ENCODE peak calls at places on chromosomes 3 and 15, in five cellular contexts. M is COLO829; N is GM13976; I is stimulated activated CD8-positive, alpha-beta memory T cell treated with anti-CD3 and anti-CD28 coated beads, Interleukin-4, amount 100 ng/mL, for 48 hours; F is CD8-positive, alpha-beta T cell. J is an unnamed sample.

GRCh38 chr15:71725215-71725955 is 85.0 kb upstream of the NR2E3 start:
- DNase-seq in F (no peak), M (no peak), N (no peak), I (no peak), J (no peak)

GRCh38 chr3:143307613-143308183 is 188.1 kb downstream of the CHST2 start:
- DNase-seq in N (peak), I (no peak), M (no peak), F (no peak), J (peak)

GRCh38 chr3:58474967-58475578 is 16.8 kb upstream of the KCTD6 start:
- DNase-seq in I (no peak), F (no peak), M (no peak), N (no peak), J (no peak)

GRCh38 chr3:168272343-168272984 is 176.7 kb upstream of the GOLIM4 start:
- DNase-seq in I (no peak), F (no peak), M (peak), N (no peak), J (no peak)

GRCh38 chr3:78076379-78076778 is 1036.5 kb downstream of the ROBO2 start:
- DNase-seq in I (no peak), M (no peak), N (no peak), F (no peak), J (no peak)

GRCh38 chr3:152943645-152944044 is 108.7 kb downstream of the P2RY1 start:
- DNase-seq in F (no peak), N (no peak), M (no peak), I (no peak), J (no peak)

GRCh38 chr3:66860771-66861170 is 137.3 kb upstream of the KBTBD8 start:
- DNase-seq in I (no peak), N (no peak), F (no peak), M (no peak), J (no peak)

GRCh38 chr15:80182611-80183210 is 29.9 kb downstream of the FAH start:
- DNase-seq in M (no peak), F (no peak), N (no peak), I (no peak), J (no peak)

GRCh38 chr15:50624616-50625168 is 61.9 kb downstream of the TRPM7 start:
- DNase-seq in M (no peak), I (no peak), N (no peak), F (no peak), J (no peak)

GRCh38 chr3:126858887-126859286 is 124.0 kb upstream of the PLXNA1 start:
- DNase-seq in M (no peak), F (no peak), I (no peak), N (no peak), J (peak)

GRCh38 chr15:64157599-64158125 is 5.2 kb downstream of the PPIB start:
- DNase-seq in N (no peak), M (no peak), F (no peak), I (no peak), J (no peak)

GRCh38 chr3:172096881-172097420 is 57.6 kb downstream of the FNDC3B start:
- DNase-seq in I (no peak), M (peak), F (no peak), N (no peak), J (no peak)

GRCh38 chr3:185685231-185686035 is 99.3 kb downstream of the SENP2 start:
- DNase-seq in N (no peak), F (no peak), I (no peak), M (no peak), J (no peak)

GRCh38 chr3:116140100-116140689 is 305.1 kb downstream of the LSAMP start:
- DNase-seq in F (no peak), M (peak), I (no peak), N (no peak), J (peak)

GRCh38 chr3:102083469-102083868 is 234.2 kb downstream of the NFKBIZ start:
- DNase-seq in M (no peak), I (no peak), F (no peak), N (no peak), J (no peak)

GRCh38 chr3:184508938-184509337 is 52.6 kb upstream of the EPHB3 start:
- DNase-seq in M (no peak), I (no peak), F (no peak), N (no peak), J (no peak)

GRCh38 chr3:110932515-110933095 is 139.0 kb upstream of the NECTIN3 start:
- DNase-seq in F (no peak), I (no peak), M (no peak), N (no peak), J (no peak)

GRCh38 chr3:153760952-153761351 is 360.2 kb upstream of the ARHGEF26 start:
- DNase-seq in I (no peak), N (no peak), M (no peak), F (no peak), J (no peak)

GRCh38 chr15:89119489-89120478 is 31.5 kb downstream of the ABHD2 start:
- DNase-seq in I (no peak), M (no peak), N (no peak), F (no peak), J (no peak)

GRCh38 chr3:170078620-170079281 is 41.0 kb downstream of the GPR160 start:
- DNase-seq in M (no peak), F (no peak), I (no peak), N (no peak), J (no peak)

GRCh38 chr15:25670025-25670554 is 193.0 kb downstream of the ATP10A start:
- DNase-seq in F (no peak), N (no peak), I (no peak), M (peak), J (peak)

GRCh38 chr3:186383026-186383993 is 21.3 kb upstream of the DGKG start:
- DNase-seq in M (no peak), F (no peak), N (no peak), I (no peak), J (no peak)

GRCh38 chr3:67017211-67017610 is 19.1 kb downstream of the KBTBD8 start:
- DNase-seq in M (no peak), N (no peak), F (no peak), I (no peak), J (no peak)

GRCh38 chr3:139715736-139716135 is 38.0 kb upstream of the NMNAT3 start:
- DNase-seq in I (no peak), F (no peak), N (no peak), M (no peak), J (no peak)

GRCh38 chr3:111362286-111363009 is 179.5 kb upstream of the CD96 start:
- DNase-seq in N (no peak), I (no peak), F (no peak), M (no peak), J (no peak)

GRCh38 chr3:72219752-72220151 is 434.8 kb upstream of the PROK2 start:
- DNase-seq in F (no peak), M (no peak), N (no peak), I (no peak), J (no peak)

GRCh38 chr3:17639765-17640164 is 102.7 kb downstream of the TBC1D5 start:
- DNase-seq in F (no peak), N (no peak), M (no peak), I (no peak), J (peak)

GRCh38 chr15:63370764-63371163 is 10.9 kb downstream of the CA12 start:
- DNase-seq in F (no peak), M (no peak), N (peak), I (no peak), J (no peak)

J was measured in kidney glomerular epithelial cell.